ENCODE peak calls at places on chromosomes 6 and 20, in five cellular contexts. H is fibroblast of lung, B is neural progenitor cell, W is ovary, V is cardiac fibroblast. R is an unnamed sample.

GRCh38 chr20:62834967-62835730 is 18.3 kb downstream of the COL9A3 start:
- DNase-seq in H (no peak), B (no peak), W (no peak), V (no peak), R (no peak)

GRCh38 chr6:69865126-69865525 is 1.2 kb upstream of the COL19A1 start:
- DNase-seq in H (peak; percentile 47), B (no peak), W (no peak), V (peak; percentile 79), R (no peak)

GRCh38 chr6:143700684-143701342 is 23.0 kb downstream of the PHACTR2 start:
- DNase-seq in H (peak; percentile 65), B (no peak), W (peak; percentile 18), V (peak; percentile 75), R (no peak)

GRCh38 chr20:4067600-4068261 is 52.4 kb upstream of the RNF24 start:
- DNase-seq in H (peak; percentile 87), B (no peak), W (no peak), V (peak; percentile 91), R (no peak)

GRCh38 chr6:11272491-11273192 is 40.2 kb upstream of the NEDD9 start:
- DNase-seq in H (no peak), B (no peak), W (no peak), V (no peak), R (no peak)

GRCh38 chr6:33147807-33148666 is 44.2 kb downstream of the COL11A2 start:
- DNase-seq in H (peak; percentile 43), B (peak; percentile 59), W (no peak), V (peak; percentile 74), R (peak; percentile 32)

GRCh38 chr6:83190596-83190995 is 2.5 kb downstream of the PGM3 start:
- DNase-seq in H (no peak), B (no peak), W (no peak), V (no peak), R (no peak)

GRCh38 chr6:45812937-45813336 is 202.7 kb downstream of the CLIC5 start:
- DNase-seq in H (peak; percentile 62), B (peak; percentile 25), W (no peak), V (peak; percentile 41), R (peak; percentile 70)

GRCh38 chr6:40912158-40912946 is 126.7 kb downstream of the UNC5CL start:
- DNase-seq in H (no peak), B (peak; percentile 51), W (peak; percentile 42), V (peak; percentile 24), R (no peak)

GRCh38 chr6:109325400-109325801 is 56.9 kb downstream of the CD164 start:
- DNase-seq in H (no peak), B (no peak), W (no peak), V (no peak), R (no peak)

GRCh38 chr6:28207244-28208179 is 17.6 kb upstream of the ZSCAN9 start:
- DNase-seq in H (peak; percentile 36), B (peak; percentile 79), W (no peak), V (peak; percentile 37), R (no peak)

GRCh38 chr20:23305098-23305497 is 45.5 kb upstream of the NXT1 start:
- DNase-seq in H (peak; percentile 45), B (no peak), W (no peak), V (peak; percentile 54), R (no peak)

GRCh38 chr6:90446164-90446563 is 140.7 kb downstream of the MAP3K7 start:
- DNase-seq in H (peak; percentile 24), B (no peak), W (no peak), V (no peak), R (no peak)

GRCh38 chr20:50285376-50286173 is 94.9 kb downstream of the CEBPB start:
- DNase-seq in H (peak; percentile 65), B (no peak), W (peak; percentile 78), V (peak; percentile 81), R (peak; percentile 45)
- H3K4me3 ChIP-seq in H (no peak overlapping the region), B (no peak overlapping the region), W (peak overlapping the region; percentile 18), V (no peak overlapping the region), R (no peak overlapping the region)

GRCh38 chr6:39891353-39891752 is 42.9 kb downstream of the MOCS1 start:
- DNase-seq in H (no peak), B (no peak), W (no peak), V (no peak), R (no peak)

GRCh38 chr6:39893286-39893685 is 41.0 kb downstream of the MOCS1 start:
- DNase-seq in H (no peak), B (no peak), W (no peak), V (no peak), R (no peak)

GRCh38 chr6:39889229-39889628 is 45.0 kb downstream of the MOCS1 start:
- DNase-seq in H (no peak), B (no peak), W (no peak), V (no peak), R (no peak)

GRCh38 chr6:39891976-39892375 is 42.3 kb downstream of the MOCS1 start:
- DNase-seq in H (no peak), B (no peak), W (no peak), V (peak; percentile 70), R (no peak)

GRCh38 chr6:39892490-39893129 is 41.7 kb downstream of the MOCS1 start:
- DNase-seq in H (peak; percentile 54), B (peak; percentile 72), W (peak; percentile 54), V (peak; percentile 82), R (peak; percentile 37)
- TF ChIP-seq CTCF in H (peak; percentile 88), B (peak; percentile 81), W (peak; percentile 46), V (peak; percentile 88), R (peak; percentile 85)

DNA sequence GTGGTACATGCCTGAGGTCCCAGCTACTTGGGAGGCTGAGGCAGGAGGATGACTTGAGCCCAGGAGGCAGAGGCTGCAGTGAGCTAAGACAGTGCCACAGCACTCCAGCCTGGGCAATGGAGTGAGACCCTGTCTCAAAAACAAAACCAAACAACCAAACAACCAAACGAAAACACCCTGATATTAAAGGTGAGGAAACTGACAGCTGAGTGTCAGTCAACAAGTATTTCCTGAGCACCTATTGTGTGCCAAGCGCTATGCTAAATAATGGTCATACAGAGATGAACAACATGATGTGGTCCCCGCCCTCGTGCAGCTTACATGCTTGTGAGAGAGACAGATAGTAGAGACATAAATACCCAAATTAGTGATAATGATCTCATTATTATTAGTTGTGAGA is 1.9 kb upstream of the TULP1 start:
- DNase-seq in H (no peak), B (no peak), W (no peak), V (no peak), R (no peak)
- H3K4me3 ChIP-seq in H (no peak overlapping the region), B (no peak overlapping the region), W (no peak overlapping the region), V (no peak overlapping the region), R (no peak overlapping the region)

GRCh38 chr20:35329435-35330139 is 37.4 kb upstream of the FAM83C start:
- DNase-seq in H (no peak), B (peak; percentile 65), W (no peak), V (peak; percentile 60), R (no peak)
- TF ChIP-seq CTCF in H (peak; percentile 58), B (peak; percentile 76), W (no peak), V (peak; percentile 67), R (peak; percentile 47)

GRCh38 chr6:54056105-54056504 is 55.1 kb upstream of the MLIP start:
- DNase-seq in H (no peak), B (no peak), W (no peak), V (no peak), R (no peak)

GRCh38 chr6:54058236-54058635 is 53.0 kb upstream of the MLIP start:
- DNase-seq in H (no peak), B (no peak), W (no peak), V (no peak), R (no peak)

GRCh38 chr6:54057068-54057467 is 54.2 kb upstream of the MLIP start:
- DNase-seq in H (no peak), B (no peak), W (no peak), V (no peak), R (no peak)

GRCh38 chr6:54050750-54051149 is 60.5 kb upstream of the MLIP start:
- DNase-seq in H (no peak), B (peak; percentile 8), W (no peak), V (no peak), R (no peak)

DNA sequence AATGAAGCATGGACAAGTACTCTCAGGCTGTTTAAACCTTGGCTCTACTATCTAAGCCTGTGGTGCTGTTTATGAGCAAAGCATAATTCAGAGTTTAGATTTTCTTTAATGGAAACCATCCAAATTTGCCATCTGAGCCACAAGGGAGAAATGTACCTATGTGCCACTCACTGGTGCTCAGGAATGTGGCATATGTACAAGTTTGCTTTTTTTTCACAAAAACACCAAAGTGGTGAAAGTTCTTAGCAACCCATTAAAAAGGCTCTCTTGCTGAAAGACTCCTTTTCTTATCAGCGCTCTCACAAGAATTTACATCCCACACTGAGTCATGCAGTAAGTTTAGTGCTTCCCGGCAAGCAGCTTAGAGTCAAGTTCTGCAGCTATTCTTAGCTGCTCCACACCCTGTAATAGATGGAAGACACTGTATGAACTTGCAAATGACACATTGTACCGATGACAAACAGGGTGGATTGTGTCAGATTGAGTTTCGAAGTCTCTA is 57.3 kb upstream of the MLIP start:
- DNase-seq in H (peak; percentile 98), B (no peak), W (no peak), V (peak; percentile 82), R (peak; percentile 66)
- H3K4me3 ChIP-seq in H (peak overlapping the region; percentile 35), B (no peak overlapping the region), W (no peak overlapping the region), V (peak overlapping the region; percentile 16), R (no peak overlapping the region)

DNA sequence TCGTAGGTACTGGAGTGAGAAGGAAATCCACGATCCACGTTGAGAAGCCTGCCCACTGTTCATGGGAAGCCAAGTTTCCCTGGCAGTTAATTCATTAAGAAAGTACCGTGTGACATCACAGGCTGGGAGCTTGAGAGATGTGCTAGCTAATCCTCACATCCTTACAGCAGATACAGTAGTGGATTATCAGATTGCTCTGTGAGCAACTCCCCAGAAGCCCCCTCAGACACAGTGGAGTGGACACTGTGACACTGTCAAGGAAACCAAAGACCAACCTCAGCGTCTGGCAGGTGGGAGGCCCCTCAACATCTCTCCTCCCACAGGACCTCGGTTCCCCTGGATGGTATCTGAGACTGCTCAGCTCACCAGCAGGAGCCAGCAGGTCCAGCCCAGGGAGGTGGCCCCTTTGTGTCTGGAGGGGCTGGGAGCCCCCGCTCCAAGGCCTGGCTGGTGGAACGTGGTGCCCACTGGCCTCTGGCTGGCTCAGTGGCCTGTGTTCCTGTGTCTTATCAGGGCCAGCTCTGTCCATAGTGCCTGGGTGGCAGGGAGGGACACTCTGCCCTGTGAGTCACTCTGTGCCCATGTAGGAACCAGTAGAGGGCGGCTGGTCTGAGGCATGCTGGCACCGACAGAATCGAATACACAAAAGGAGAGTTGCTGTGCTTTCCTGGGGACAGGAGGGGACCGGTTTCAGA is 7.2 kb downstream of the PYGB start:
- DNase-seq in H (no peak), B (no peak), W (no peak), V (no peak), R (no peak)
- TF ChIP-seq CTCF in H (no peak), B (no peak), W (no peak), V (no peak), R (no peak)

GRCh38 chr6:105896052-105896820 is 189.9 kb upstream of the PRDM1 start:
- DNase-seq in H (peak; percentile 66), B (no peak), W (no peak), V (no peak), R (no peak)

GRCh38 chr6:105897131-105897530 is 189.0 kb upstream of the PRDM1 start:
- DNase-seq in H (peak; percentile 20), B (no peak), W (no peak), V (no peak), R (no peak)

GRCh38 chr6:105898286-105898685 is 187.8 kb upstream of the PRDM1 start:
- DNase-seq in H (peak; percentile 95), B (no peak), W (no peak), V (peak; percentile 38), R (peak; percentile 65)

GRCh38 chr6:105894556-105894955 is 191.6 kb upstream of the PRDM1 start:
- DNase-seq in H (no peak), B (no peak), W (no peak), V (peak; percentile 27), R (no peak)

DNA sequence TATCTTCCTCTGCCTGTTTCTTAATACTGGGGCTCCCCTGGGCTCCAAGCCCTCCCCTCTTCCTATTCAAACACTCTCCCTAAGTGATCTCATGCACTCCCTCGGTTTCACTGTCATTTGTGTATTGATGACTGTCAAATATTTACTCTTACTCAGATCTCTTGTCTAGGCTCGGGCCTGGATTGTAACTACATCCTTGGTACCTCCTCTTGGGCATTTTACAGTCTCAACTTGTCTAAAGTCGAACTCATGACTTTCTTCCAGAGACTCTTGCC is 189.4 kb upstream of the PRDM1 start:
- DNase-seq in H (no peak), B (no peak), W (no peak), V (no peak), R (no peak)
- H3K4me3 ChIP-seq in H (no peak overlapping the region), B (no peak overlapping the region), W (no peak overlapping the region), V (no peak overlapping the region), R (no peak overlapping the region)